ENCODE peak calls at places on chromosomes 11 and 22, in ten cellular contexts. One of them, this sample, is unnamed. For H3K9me3, the result is how much of the 10 kb centered on the place peaks cover.

GRCh38 chr11:76209956-76210885 is 3.9 kb upstream of the WNT11 start:
- DNase-seq in body of pancreas: peak
- DNase-seq in transverse colon: peak
- DNase-seq in H1: peak
- DNase-seq in esophagus muscularis mucosa: no peak
- DNase-seq in stomach: peak
- DNase-seq in right lobe of liver: peak
- DNase-seq in K562: no peak
- DNase-seq in uterus: peak
- DNase-seq in spleen: peak
- DNase-seq in this sample: peak

GRCh38 chr11:63667993-63668392 is 3.2 kb downstream of the ATL3 start:
- DNase-seq in body of pancreas: no peak
- DNase-seq in transverse colon: no peak
- DNase-seq in H1: no peak
- DNase-seq in esophagus muscularis mucosa: no peak
- DNase-seq in stomach: no peak
- DNase-seq in right lobe of liver: no peak
- DNase-seq in K562: no peak
- DNase-seq in uterus: no peak
- DNase-seq in spleen: no peak
- DNase-seq in this sample: no peak

GRCh38 chr11:72353861-72354260 is 80.5 kb downstream of the CLPB start:
- DNase-seq in body of pancreas: no peak
- DNase-seq in transverse colon: no peak
- DNase-seq in H1: peak
- DNase-seq in esophagus muscularis mucosa: no peak
- DNase-seq in stomach: peak
- DNase-seq in right lobe of liver: no peak
- DNase-seq in K562: no peak
- DNase-seq in uterus: no peak
- DNase-seq in spleen: no peak
- DNase-seq in this sample: no peak

GRCh38 chr22:38422615-38423511 is 32.1 kb downstream of the KCNJ4 start:
- DNase-seq in body of pancreas: no peak
- DNase-seq in transverse colon: peak
- DNase-seq in H1: no peak
- DNase-seq in esophagus muscularis mucosa: no peak
- DNase-seq in stomach: no peak
- DNase-seq in right lobe of liver: peak
- DNase-seq in K562: no peak
- DNase-seq in uterus: no peak
- DNase-seq in spleen: no peak
- DNase-seq in this sample: no peak

GRCh38 chr22:39214383-39215069 is 30.3 kb downstream of the PDGFB start:
- DNase-seq in body of pancreas: no peak
- DNase-seq in transverse colon: no peak
- DNase-seq in H1: peak
- DNase-seq in esophagus muscularis mucosa: no peak
- DNase-seq in stomach: no peak
- DNase-seq in right lobe of liver: no peak
- DNase-seq in K562: no peak
- DNase-seq in uterus: peak
- DNase-seq in spleen: peak
- DNase-seq in this sample: no peak

GRCh38 chr11:64343740-64344133 is 3.7 kb downstream of the CCDC88B start:
- DNase-seq in body of pancreas: peak
- DNase-seq in transverse colon: peak
- DNase-seq in H1: no peak
- DNase-seq in esophagus muscularis mucosa: no peak
- DNase-seq in stomach: peak
- DNase-seq in right lobe of liver: peak
- DNase-seq in K562: no peak
- DNase-seq in uterus: no peak
- DNase-seq in spleen: peak
- DNase-seq in this sample: no peak

GRCh38 chr11:104319396-104319795 is 155.4 kb upstream of the PDGFD start:
- DNase-seq in body of pancreas: no peak
- DNase-seq in transverse colon: no peak
- DNase-seq in H1: no peak
- DNase-seq in esophagus muscularis mucosa: no peak
- DNase-seq in stomach: no peak
- DNase-seq in right lobe of liver: no peak
- DNase-seq in K562: no peak
- DNase-seq in uterus: no peak
- DNase-seq in spleen: no peak
- DNase-seq in this sample: peak

GRCh38 chr22:35540600-35541253 is at the start of gene RASD2:
- DNase-seq in body of pancreas: peak
- DNase-seq in transverse colon: peak
- DNase-seq in H1: peak
- DNase-seq in esophagus muscularis mucosa: no peak
- DNase-seq in stomach: no peak
- DNase-seq in right lobe of liver: no peak
- DNase-seq in K562: no peak
- DNase-seq in uterus: peak
- DNase-seq in spleen: no peak
- DNase-seq in this sample: peak

GRCh38 chr11:125036933-125037332 is 26.2 kb upstream of the SLC37A2 start:
- DNase-seq in body of pancreas: no peak
- DNase-seq in transverse colon: no peak
- DNase-seq in H1: no peak
- DNase-seq in esophagus muscularis mucosa: no peak
- DNase-seq in stomach: no peak
- DNase-seq in right lobe of liver: no peak
- DNase-seq in K562: no peak
- DNase-seq in uterus: no peak
- DNase-seq in spleen: no peak
- DNase-seq in this sample: no peak

GRCh38 chr22:23915230-23915754 is 21.1 kb downstream of the MIF start:
- DNase-seq in body of pancreas: no peak
- DNase-seq in transverse colon: no peak
- DNase-seq in H1: no peak
- DNase-seq in esophagus muscularis mucosa: no peak
- DNase-seq in stomach: no peak
- DNase-seq in right lobe of liver: no peak
- DNase-seq in K562: no peak
- DNase-seq in uterus: no peak
- DNase-seq in spleen: no peak
- DNase-seq in this sample: no peak

GRCh38 chr22:23911318-23911980 is 17.3 kb downstream of the MIF start:
- DNase-seq in body of pancreas: no peak
- DNase-seq in transverse colon: no peak
- DNase-seq in H1: no peak
- DNase-seq in esophagus muscularis mucosa: no peak
- DNase-seq in stomach: no peak
- DNase-seq in right lobe of liver: no peak
- DNase-seq in K562: no peak
- DNase-seq in uterus: no peak
- DNase-seq in spleen: no peak
- DNase-seq in this sample: no peak

GRCh38 chr22:23912293-23912903 is 18.2 kb downstream of the MIF start:
- DNase-seq in body of pancreas: no peak
- DNase-seq in transverse colon: no peak
- DNase-seq in H1: no peak
- DNase-seq in esophagus muscularis mucosa: no peak
- DNase-seq in stomach: no peak
- DNase-seq in right lobe of liver: no peak
- DNase-seq in K562: no peak
- DNase-seq in uterus: no peak
- DNase-seq in spleen: no peak
- DNase-seq in this sample: no peak

GRCh38 chr22:23913306-23913660 is 19.1 kb downstream of the MIF start:
- DNase-seq in body of pancreas: no peak
- DNase-seq in transverse colon: no peak
- DNase-seq in H1: no peak
- DNase-seq in esophagus muscularis mucosa: no peak
- DNase-seq in stomach: no peak
- DNase-seq in right lobe of liver: no peak
- DNase-seq in K562: no peak
- DNase-seq in uterus: no peak
- DNase-seq in spleen: no peak
- DNase-seq in this sample: no peak

DNA sequence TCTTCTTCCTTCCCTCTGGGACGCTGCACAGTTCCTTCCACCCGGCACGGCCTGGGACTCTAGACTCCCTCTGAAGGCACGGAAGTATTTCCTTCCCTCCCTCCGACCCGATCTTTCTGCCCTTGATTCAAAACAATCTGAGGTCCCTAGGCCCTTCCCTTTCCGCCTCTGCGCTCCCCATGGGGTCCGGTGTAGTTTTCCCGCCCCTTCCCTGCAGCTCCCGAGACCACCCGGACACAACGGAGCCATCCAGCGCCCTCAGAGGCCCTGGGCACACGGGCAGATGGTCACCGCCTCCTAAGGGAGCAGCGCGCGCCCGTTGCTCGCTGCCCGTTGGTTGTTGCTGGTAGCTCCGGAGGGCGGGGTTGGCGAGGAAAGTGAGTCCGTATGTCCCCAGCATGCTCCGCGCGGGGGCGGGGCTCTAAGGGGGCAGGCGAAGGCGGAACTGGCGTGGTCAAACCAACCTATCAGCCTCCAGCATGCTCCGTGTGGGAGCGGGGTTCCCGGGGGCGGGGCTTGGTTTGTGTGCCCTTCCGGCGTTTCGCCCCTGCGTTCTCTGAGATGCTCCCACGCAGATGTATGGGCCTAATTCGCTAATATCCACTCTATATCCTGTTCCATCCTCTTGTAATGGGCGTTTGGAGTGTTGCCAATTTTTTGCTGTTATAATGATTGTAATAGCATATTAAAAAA is 19.6 kb downstream of the MIF start:
- DNase-seq in body of pancreas: peak
- DNase-seq in transverse colon: peak
- DNase-seq in H1: peak
- DNase-seq in esophagus muscularis mucosa: peak
- DNase-seq in stomach: peak
- DNase-seq in right lobe of liver: peak
- DNase-seq in K562: peak
- DNase-seq in uterus: peak
- DNase-seq in spleen: peak
- DNase-seq in this sample: peak
- TF ChIP-seq POLR2A in body of pancreas: peak
- TF ChIP-seq POLR2A in transverse colon: peak
- TF ChIP-seq POLR2A in H1: peak
- TF ChIP-seq POLR2A in esophagus muscularis mucosa: peak
- TF ChIP-seq POLR2A in stomach: no peak
- TF ChIP-seq POLR2A in right lobe of liver: peak
- TF ChIP-seq POLR2A in K562: peak
- TF ChIP-seq POLR2A in uterus: peak
- TF ChIP-seq POLR2A in spleen: peak
- TF ChIP-seq POLR2A in this sample: peak

DNA sequence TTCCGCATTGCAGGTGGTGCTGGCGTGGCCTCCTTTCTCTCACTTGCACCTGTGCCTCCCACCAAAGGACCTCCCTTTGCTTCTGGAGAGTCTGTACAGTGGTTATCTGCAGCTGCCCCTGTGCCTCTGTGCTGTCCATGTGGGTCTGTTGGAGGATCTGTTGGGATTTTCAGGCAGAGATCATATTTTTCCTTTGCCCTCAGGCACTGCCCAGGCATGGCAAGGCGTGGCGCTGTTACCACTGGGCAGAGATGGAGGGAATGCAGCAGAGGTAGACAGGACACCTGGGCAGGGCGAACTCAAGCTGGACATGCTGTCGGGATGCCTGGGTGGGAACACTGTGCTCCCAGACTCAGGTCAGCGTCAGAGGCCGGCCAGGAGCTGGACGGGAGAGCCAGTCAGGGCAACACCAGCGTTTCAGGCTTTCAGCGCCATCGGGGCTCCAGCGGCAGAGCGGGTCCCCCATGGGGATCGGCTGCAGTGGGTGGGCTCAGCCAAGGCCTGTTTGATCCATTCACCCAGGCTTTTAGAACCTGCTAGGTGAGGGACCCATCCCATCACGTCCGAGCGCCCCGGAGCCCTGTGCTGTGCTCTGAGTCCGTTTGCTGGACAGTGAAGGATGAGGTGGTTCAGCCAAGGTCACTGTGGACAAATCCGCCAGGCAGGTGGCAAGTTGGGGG is 718.9 kb downstream of the BRD1 start:
- DNase-seq in body of pancreas: no peak
- DNase-seq in transverse colon: no peak
- DNase-seq in H1: no peak
- DNase-seq in esophagus muscularis mucosa: no peak
- DNase-seq in stomach: no peak
- DNase-seq in right lobe of liver: peak
- DNase-seq in K562: no peak
- DNase-seq in uterus: no peak
- DNase-seq in spleen: no peak
- DNase-seq in this sample: no peak
- H3K9me3 ChIP-seq in body of pancreas: under half
- H3K9me3 ChIP-seq in transverse colon: under half
- H3K9me3 ChIP-seq in H1: under half
- H3K9me3 ChIP-seq in esophagus muscularis mucosa: under half
- H3K9me3 ChIP-seq in stomach: under half
- H3K9me3 ChIP-seq in right lobe of liver: under half
- H3K9me3 ChIP-seq in K562: under half
- H3K9me3 ChIP-seq in uterus: under half
- H3K9me3 ChIP-seq in spleen: under half
- H3K9me3 ChIP-seq in this sample: under half

GRCh38 chr11:26285593-26285992 is 46.3 kb upstream of the ANO3 start:
- DNase-seq in body of pancreas: no peak
- DNase-seq in transverse colon: no peak
- DNase-seq in H1: no peak
- DNase-seq in esophagus muscularis mucosa: no peak
- DNase-seq in stomach: no peak
- DNase-seq in right lobe of liver: no peak
- DNase-seq in K562: peak
- DNase-seq in uterus: no peak
- DNase-seq in spleen: no peak
- DNase-seq in this sample: no peak

GRCh38 chr11:26287067-26287518 is 44.8 kb upstream of the ANO3 start:
- DNase-seq in body of pancreas: no peak
- DNase-seq in transverse colon: no peak
- DNase-seq in H1: no peak
- DNase-seq in esophagus muscularis mucosa: no peak
- DNase-seq in stomach: no peak
- DNase-seq in right lobe of liver: no peak
- DNase-seq in K562: no peak
- DNase-seq in uterus: no peak
- DNase-seq in spleen: no peak
- DNase-seq in this sample: no peak

GRCh38 chr11:26283852-26284421 is 48.0 kb upstream of the ANO3 start:
- DNase-seq in body of pancreas: no peak
- DNase-seq in transverse colon: no peak
- DNase-seq in H1: no peak
- DNase-seq in esophagus muscularis mucosa: no peak
- DNase-seq in stomach: no peak
- DNase-seq in right lobe of liver: no peak
- DNase-seq in K562: no peak
- DNase-seq in uterus: no peak
- DNase-seq in spleen: no peak
- DNase-seq in this sample: no peak

GRCh38 chr11:26286472-26287066 is 45.4 kb upstream of the ANO3 start:
- DNase-seq in body of pancreas: no peak
- DNase-seq in transverse colon: no peak
- DNase-seq in H1: no peak
- DNase-seq in esophagus muscularis mucosa: no peak
- DNase-seq in stomach: no peak
- DNase-seq in right lobe of liver: no peak
- DNase-seq in K562: no peak
- DNase-seq in uterus: no peak
- DNase-seq in spleen: no peak
- DNase-seq in this sample: no peak
- TF ChIP-seq CTCF in body of pancreas: no peak
- TF ChIP-seq CTCF in transverse colon: no peak
- TF ChIP-seq CTCF in H1: peak
- TF ChIP-seq CTCF in esophagus muscularis mucosa: peak
- TF ChIP-seq CTCF in stomach: no peak
- TF ChIP-seq CTCF in right lobe of liver: peak
- TF ChIP-seq CTCF in K562: peak
- TF ChIP-seq CTCF in uterus: no peak
- TF ChIP-seq CTCF in spleen: peak
- TF ChIP-seq CTCF in this sample: no peak

GRCh38 chr11:111878766-111879636 is at the start of the genes CFAP68 and FDXACB1:
- DNase-seq in body of pancreas: peak
- DNase-seq in transverse colon: peak
- DNase-seq in H1: peak
- DNase-seq in esophagus muscularis mucosa: peak
- DNase-seq in stomach: peak
- DNase-seq in right lobe of liver: peak
- DNase-seq in K562: peak
- DNase-seq in uterus: peak
- DNase-seq in spleen: peak
- DNase-seq in this sample: peak
- TF ChIP-seq POLR2A in body of pancreas: peak
- TF ChIP-seq POLR2A in transverse colon: peak
- TF ChIP-seq POLR2A in H1: peak
- TF ChIP-seq POLR2A in esophagus muscularis mucosa: peak
- TF ChIP-seq POLR2A in stomach: no peak
- TF ChIP-seq POLR2A in right lobe of liver: no peak
- TF ChIP-seq POLR2A in K562: peak
- TF ChIP-seq POLR2A in uterus: peak
- TF ChIP-seq POLR2A in spleen: no peak
- TF ChIP-seq POLR2A in this sample: peak

This sample was measured in Peyer's patch.